ENCODE peak calls at places on chromosomes 3 and 15, in ten cellular contexts. Z is iPS-NIHi11, E is dorsolateral prefrontal cortex, Q is germinal center, P is fibroblast of the conjunctiva, T is MM.1S, Y is NT2/D1, G is EH, O is RWPE2, U is GM19239. A is an unnamed sample.

GRCh38 chr3:4996223-4996765 is 17.1 kb downstream of the BHLHE40 start:
- DNase-seq in Z (no peak), P (no peak), E (no peak), T (no peak), Q (no peak), U (no peak), O (peak; percentile 7), G (no peak), Y (no peak), A (no peak)

GRCh38 chr3:141793476-141794260 is 30.5 kb downstream of the GRK7 start:
- DNase-seq in U (no peak), G (no peak), E (no peak), Z (peak; percentile 71), P (no peak), Y (no peak), T (no peak), O (no peak), Q (no peak), A (no peak)

GRCh38 chr15:66109826-66110225 is 143.7 kb downstream of the MEGF11 start:
- DNase-seq in E (no peak), Y (no peak), T (no peak), Q (no peak), G (no peak), O (peak; percentile 70), P (no peak), Z (no peak), U (no peak), A (no peak)

GRCh38 chr3:134357914-134358811 is 16.1 kb downstream of the AMOTL2 start:
- DNase-seq in Y (peak; percentile 93), T (peak; percentile 54), E (no peak), O (peak; percentile 68), P (peak; percentile 94), Z (peak; percentile 49), U (peak; percentile 55), Q (no peak), G (peak; percentile 100), A (no peak)

GRCh38 chr3:98589331-98589870 is 4.0 kb downstream of the CPOX start:
- DNase-seq in O (no peak), T (no peak), Y (no peak), E (no peak), Q (no peak), Z (no peak), U (no peak), G (no peak), P (no peak), A (no peak)

GRCh38 chr3:54582424-54582823 is 345.4 kb downstream of the LRTM1 start:
- DNase-seq in E (no peak), Z (no peak), Q (no peak), Y (no peak), T (no peak), P (no peak), U (no peak), G (no peak), O (no peak), A (no peak)

GRCh38 chr3:30539772-30540171 is 66.6 kb upstream of the TGFBR2 start:
- DNase-seq in Y (no peak), G (peak; percentile 64), T (no peak), Z (no peak), O (no peak), P (no peak), E (no peak), Q (no peak), U (no peak), A (no peak)

GRCh38 chr15:77944002-77944867 is 133.3 kb downstream of the TBC1D2B start:
- DNase-seq in O (no peak), U (peak; percentile 44), E (peak; percentile 75), Y (peak; percentile 83), Q (peak; percentile 36), Z (peak; percentile 68), T (peak; percentile 19), P (peak; percentile 67), G (peak; percentile 81), A (no peak)

GRCh38 chr3:100737334-100737733 is 28.0 kb downstream of the TFG start:
- DNase-seq in T (peak; percentile 38), Q (no peak), Z (peak; percentile 45), U (no peak), G (peak; percentile 40), O (no peak), Y (peak; percentile 30), P (no peak), E (no peak), A (peak; percentile 54)

GRCh38 chr3:64687781-64688515 is at the start of gene ADAMTS9:
- DNase-seq in T (no peak), U (no peak), Z (peak; percentile 56), Q (no peak), O (no peak), G (peak; percentile 30), Y (no peak), E (peak; percentile 48), P (peak; percentile 56), A (peak; percentile 71)

GRCh38 chr3:194472290-194472920 is 14.4 kb downstream of the ATP13A3 start:
- DNase-seq in Q (peak; percentile 31), P (peak; percentile 74), O (no peak), Z (peak; percentile 47), G (peak; percentile 75), T (peak; percentile 83), E (no peak), Y (peak; percentile 38), U (no peak), A (peak; percentile 48)

GRCh38 chr15:69346112-69346511 is 47.4 kb downstream of the PAQR5 start:
- DNase-seq in Q (no peak), Y (no peak), T (no peak), U (no peak), G (peak; percentile 71), Z (no peak), O (no peak), E (no peak), P (no peak), A (no peak)

GRCh38 chr3:90024986-90025385 is 917.6 kb downstream of the EPHA3 start:
- DNase-seq in Q (no peak), G (no peak), O (no peak), T (no peak), Z (no peak), P (no peak), Y (no peak), U (no peak), E (no peak), A (no peak)

GRCh38 chr3:152335273-152335672 is 66.5 kb downstream of the MBNL1 start:
- DNase-seq in Z (no peak), G (no peak), O (no peak), Y (no peak), U (no peak), T (peak; percentile 46), Q (no peak), E (no peak), P (no peak), A (no peak)

GRCh38 chr3:30289751-30290150 is 316.6 kb upstream of the TGFBR2 start:
- DNase-seq in Y (no peak), O (no peak), T (no peak), E (no peak), G (no peak), Q (no peak), U (no peak), P (no peak), Z (no peak), A (no peak)